ENCODE peak calls at places on chromosomes 3 and 15, in four cellular contexts. V, B, I and N are unnamed samples.
A peak's percentile ranks its signal among the peaks of the same experiment; 100 is the strongest.

GRCh38 chr15:52005748-52006701 is 13.0 kb upstream of the MAPK6 start:
- DNase-seq in V (no peak), B (peak; percentile 77), I (no peak), N (no peak)

GRCh38 chr15:45254405-45255293 is 2.6 kb downstream of the SLC28A2 start:
- DNase-seq in V (no peak), B (peak; percentile 37), I (no peak), N (peak; percentile 29)

GRCh38 chr15:57667171-57667924 is 39.2 kb upstream of the POLR2M start:
- DNase-seq in V (no peak), B (peak; percentile 73), I (peak; percentile 38), N (no peak)

GRCh38 chr3:138944842-138945645 is 1.9 kb downstream of the FOXL2 start:
- DNase-seq in V (no peak), B (no peak), I (peak; percentile 73), N (no peak)

GRCh38 chr3:112512320-112512719 is 13.0 kb upstream of the BTLA start:
- DNase-seq in V (no peak), B (peak; percentile 2), I (peak; percentile 56), N (no peak)

GRCh38 chr15:41838400-41838897 is at the start of gene PLA2G4B:
- DNase-seq in V (no peak), B (no peak), I (no peak), N (no peak)

GRCh38 chr15:68552773-68553172 is 26.0 kb upstream of the CORO2B start:
- DNase-seq in V (no peak), B (no peak), I (no peak), N (no peak)

GRCh38 chr15:94838281-94838680 is 606.9 kb downstream of the MCTP2 start:
- DNase-seq in V (no peak), B (no peak), I (no peak), N (no peak)

GRCh38 chr3:170653801-170654200 is 67.9 kb upstream of the SLC7A14 start:
- DNase-seq in V (no peak), B (no peak), I (no peak), N (no peak)

GRCh38 chr3:37604336-37604833 is 257.3 kb upstream of the CTDSPL start:
- DNase-seq in V (no peak), B (peak; percentile 20), I (no peak), N (no peak)

GRCh38 chr3:122080188-122080587 is 25.0 kb downstream of the CD86 start:
- DNase-seq in V (no peak), B (no peak), I (no peak), N (no peak)

GRCh38 chr15:41872166-41872747 is 21.6 kb downstream of the SPTBN5 start:
- DNase-seq in V (no peak), B (peak; percentile 8), I (no peak), N (no peak)

GRCh38 chr3:22474706-22475470 is 723.9 kb upstream of the ZNF385D start:
- DNase-seq in V (no peak), B (peak; percentile 80), I (no peak), N (peak; percentile 23)

GRCh38 chr3:35648347-35648746 is 9.0 kb downstream of the ARPP21 start:
- DNase-seq in V (no peak), B (no peak), I (no peak), N (no peak)

GRCh38 chr15:63610209-63610841 is 13.1 kb downstream of the FBXL22 start:
- DNase-seq in V (peak; percentile 40), B (peak; percentile 88), I (peak; percentile 91), N (peak; percentile 63)

GRCh38 chr3:71397046-71397445 is 186.5 kb downstream of the FOXP1 start:
- DNase-seq in V (no peak), B (peak; percentile 49), I (peak; percentile 76), N (no peak)

GRCh38 chr3:102053375-102053989 is 204.2 kb downstream of the NFKBIZ start:
- DNase-seq in V (no peak), B (peak; percentile 71), I (no peak), N (peak; percentile 14)

GRCh38 chr3:73500321-73500720 is 124.4 kb downstream of the PDZRN3 start:
- DNase-seq in V (no peak), B (no peak), I (no peak), N (no peak)

GRCh38 chr15:52318729-52319500 is 23.3 kb upstream of the MYO5C start:
- DNase-seq in V (peak; percentile 73), B (no peak), I (no peak), N (no peak)

GRCh38 chr3:126180477-126181397 is at the start of gene ALDH1L1:
- DNase-seq in V (peak; percentile 85), B (peak; percentile 53), I (peak; percentile 75), N (no peak)

GRCh38 chr15:52095597-52096262 is 16.8 kb downstream of the BCL2L10 start:
- DNase-seq in V (no peak), B (peak; percentile 99), I (no peak), N (peak; percentile 97)

GRCh38 chr3:69013256-69014021 is at the start of gene EOGT:
- DNase-seq in V (peak; percentile 92), B (peak; percentile 78), I (peak; percentile 88), N (no peak)

GRCh38 chr3:52221563-52222318 is 3.7 kb downstream of the TLR9 start:
- DNase-seq in V (no peak), B (no peak), I (no peak), N (no peak)

GRCh38 chr3:184688251-184688851 is 23.5 kb downstream of the MAGEF1 start:
- DNase-seq in V (no peak), B (peak; percentile 84), I (no peak), N (peak; percentile 78)

GRCh38 chr3:122458992-122459391 is 43.1 kb upstream of the WDR5B start:
- DNase-seq in V (no peak), B (peak; percentile 72), I (peak; percentile 71), N (peak; percentile 38)

GRCh38 chr3:10292505-10293419 is at the start of gene GHRL:
- DNase-seq in V (no peak), B (no peak), I (no peak), N (no peak)

GRCh38 chr3:127476936-127477335 is 113.6 kb downstream of the TPRA1 start:
- DNase-seq in V (no peak), B (no peak), I (no peak), N (no peak)

GRCh38 chr3:184155644-184156521 is 706 bp downstream of the DVL3 start:
- DNase-seq in V (no peak), B (no peak), I (peak; percentile 61), N (no peak)

GRCh38 chr3:138849541-138849940 is 14.8 kb upstream of the PIK3CB start:
- DNase-seq in V (no peak), B (no peak), I (peak; percentile 41), N (no peak)

GRCh38 chr3:53139833-53140574 is 9.8 kb upstream of the RFT1 start:
- DNase-seq in V (no peak), B (no peak), I (no peak), N (no peak)

GRCh38 chr3:71138410-71138809 is 445.1 kb downstream of the FOXP1 start:
- DNase-seq in V (no peak), B (no peak), I (no peak), N (no peak)

DNA sequence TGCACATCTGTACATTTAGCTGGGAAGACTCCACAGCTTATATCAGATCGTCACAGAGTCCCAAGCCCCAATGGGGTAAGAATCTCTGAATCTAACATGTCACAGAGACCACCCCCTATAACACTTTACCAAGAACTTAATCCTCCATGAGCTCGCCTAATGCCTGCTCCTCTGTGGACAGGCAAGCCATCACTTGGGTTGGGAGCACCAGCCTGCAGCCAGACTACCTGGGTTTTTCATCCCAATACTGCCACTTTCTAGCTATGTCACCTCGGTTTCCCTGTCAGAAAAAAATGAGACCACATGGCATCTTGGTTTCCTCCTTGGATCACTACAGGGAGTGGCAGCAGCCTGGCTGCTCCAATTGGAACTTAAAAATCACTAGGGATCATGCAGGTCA is 277.9 kb upstream of the TLE3 start:
- DNase-seq in V (no peak), B (no peak), I (no peak), N (no peak)
- H3K4me3 ChIP-seq in V (no peak overlapping the region), B (no peak overlapping the region), I (peak overlapping the region; percentile 81), N (no peak overlapping the region)

GRCh38 chr3:11776346-11776745 is 70.3 kb downstream of the TAMM41 start:
- DNase-seq in V (no peak), B (no peak), I (no peak), N (no peak)

GRCh38 chr3:11778248-11778647 is 68.4 kb downstream of the TAMM41 start:
- DNase-seq in V (no peak), B (no peak), I (no peak), N (no peak)

GRCh38 chr3:11775493-11775892 is 71.2 kb downstream of the TAMM41 start:
- DNase-seq in V (no peak), B (no peak), I (no peak), N (no peak)

GRCh38 chr3:11770477-11771381 is 76.0 kb downstream of the TAMM41 start:
- DNase-seq in V (peak; percentile 29), B (peak; percentile 85), I (peak; percentile 96), N (peak; percentile 52)

GRCh38 chr3:11774296-11774877 is 72.3 kb downstream of the TAMM41 start:
- DNase-seq in V (no peak), B (peak; percentile 30), I (peak; percentile 89), N (no peak)
- TF ChIP-seq CTCF in V (peak; percentile 47), B (peak; percentile 50), I (peak; percentile 84), N (peak; percentile 60)

GRCh38 chr3:13364602-13365271 is 55.4 kb downstream of the NUP210 start:
- DNase-seq in V (no peak), B (no peak), I (peak; percentile 12), N (no peak)
- H3K4me3 ChIP-seq in V (no peak overlapping the region), B (no peak overlapping the region), I (peak overlapping the region; percentile 26), N (no peak overlapping the region)

DNA sequence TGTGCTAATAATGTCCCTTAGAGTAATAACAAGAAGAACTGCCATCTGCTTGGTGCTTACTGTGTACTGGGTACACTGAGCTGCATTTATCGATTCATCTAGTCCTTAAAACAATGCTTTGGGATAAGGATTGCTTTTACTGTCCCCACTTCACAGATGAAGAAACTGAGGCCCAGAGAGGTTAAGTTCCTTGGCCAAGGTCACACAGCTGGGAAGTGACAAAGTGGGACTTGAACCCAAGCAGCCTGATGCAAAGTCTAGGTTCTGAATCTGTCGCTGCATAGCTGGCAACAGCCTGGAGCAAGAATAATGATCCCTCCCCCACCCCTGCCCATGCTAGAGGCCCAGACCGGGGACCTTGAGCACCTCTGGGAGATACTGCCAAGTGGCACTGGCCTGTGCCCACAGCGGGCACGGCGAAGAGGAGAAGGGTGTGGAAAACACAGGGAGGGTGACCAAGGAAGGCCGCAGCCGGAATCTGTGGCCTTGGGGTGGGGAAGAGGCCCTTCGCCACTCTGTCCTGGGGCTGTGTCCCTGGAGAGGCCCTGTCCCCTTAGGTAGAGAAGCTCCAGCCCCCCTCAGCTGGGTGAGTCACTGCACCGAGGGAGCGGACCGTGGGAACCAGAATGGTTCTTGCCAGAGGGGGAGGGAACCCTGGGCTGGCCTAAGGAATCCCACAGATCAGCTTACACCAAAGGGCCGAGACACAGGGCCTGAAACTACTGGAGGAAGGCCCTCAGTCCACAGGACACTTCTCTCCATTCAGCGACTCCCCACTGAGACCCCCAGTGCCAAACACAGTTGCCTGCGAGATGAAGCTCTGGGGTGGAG is 3.5 kb downstream of the PLXND1 start:
- DNase-seq in V (peak; percentile 79), B (peak; percentile 93), I (peak; percentile 74), N (peak; percentile 77)
- TF ChIP-seq CTCF in V (no peak), B (no peak), I (no peak), N (no peak)

GRCh38 chr3:43995929-43996378 is 245.7 kb upstream of the TOPAZ1 start:
- DNase-seq in V (no peak), B (no peak), I (peak; percentile 61), N (no peak)
- H3K4me3 ChIP-seq in V (peak overlapping the region; percentile 54), B (peak overlapping the region; percentile 64), I (peak overlapping the region; percentile 91), N (peak overlapping the region; percentile 70)